ENCODE peak calls at places on chromosomes 2 and 18, in nine cellular contexts. J, X, G, D, N, A, H, C and B are unnamed samples.

GRCh38 chr2:134718956-134719814 is at the start of gene TMEM163:
- DNase-seq in J (peak; percentile 20), X (no peak), G (peak; percentile 17), D (peak; percentile 79), N (no peak), A (no peak), H (peak; percentile 15), C (no peak), B (no peak)

GRCh38 chr2:221571391-221572179 is 519 bp downstream of the EPHA4 start:
- DNase-seq in J (peak; percentile 41), X (peak; percentile 53), G (peak; percentile 7), D (peak; percentile 81), N (peak; percentile 35), A (no peak), H (peak; percentile 54), C (peak; percentile 15), B (no peak)

GRCh38 chr2:157839162-157839801 is 36.8 kb downstream of the ACVR1 start:
- DNase-seq in J (peak; percentile 36), X (peak; percentile 60), G (no peak), D (peak; percentile 91), N (peak; percentile 50), A (no peak), H (no peak), C (no peak), B (peak; percentile 4)

GRCh38 chr2:108215794-108216211 is 24.0 kb upstream of the SULT1C3 start:
- DNase-seq in J (no peak), X (peak; percentile 57), G (no peak), D (peak; percentile 65), N (peak; percentile 36), A (no peak), H (no peak), C (no peak), B (peak; percentile 20)

GRCh38 chr2:101204400-101205095 is 48.1 kb upstream of the CNOT11 start:
- DNase-seq in J (no peak), X (peak; percentile 9), G (no peak), D (no peak), N (no peak), A (no peak), H (no peak), C (peak; percentile 40), B (no peak)

GRCh38 chr2:152558174-152559091 is 158.8 kb downstream of the PRPF40A start:
- DNase-seq in J (no peak), X (peak; percentile 93), G (no peak), D (no peak), N (peak; percentile 84), A (no peak), H (no peak), C (peak; percentile 82), B (no peak)

GRCh38 chr2:20585710-20586378 is 65.1 kb downstream of the HS1BP3 start:
- DNase-seq in J (no peak), X (no peak), G (no peak), D (no peak), N (no peak), A (peak; percentile 22), H (no peak), C (no peak), B (no peak)

GRCh38 chr2:109347626-109348025 is 218.6 kb downstream of the SH3RF3 start:
- DNase-seq in J (no peak), X (no peak), G (no peak), D (no peak), N (no peak), A (no peak), H (no peak), C (no peak), B (no peak)

GRCh38 chr2:134178109-134178877 is 75.6 kb upstream of the MGAT5 start:
- DNase-seq in J (no peak), X (no peak), G (no peak), D (no peak), N (no peak), A (no peak), H (peak; percentile 25), C (no peak), B (no peak)

GRCh38 chr18:8601277-8602032 is 7.8 kb upstream of the RAB12 start:
- DNase-seq in J (no peak), X (peak; percentile 24), G (no peak), D (no peak), N (no peak), A (no peak), H (no peak), C (no peak), B (no peak)

GRCh38 chr2:131030478-131030971 is 62.7 kb downstream of the FAM168B start:
- DNase-seq in J (no peak), X (no peak), G (no peak), D (no peak), N (no peak), A (no peak), H (no peak), C (no peak), B (no peak)

GRCh38 chr2:64063924-64064331 is 44.7 kb upstream of the VPS54 start:
- DNase-seq in J (no peak), X (peak; percentile 95), G (no peak), D (peak; percentile 63), N (peak; percentile 12), A (peak; percentile 34), H (no peak), C (no peak), B (peak; percentile 87)

GRCh38 chr2:84924173-84925106 is 19.0 kb downstream of the TMSB10 start:
- DNase-seq in J (no peak), X (peak; percentile 68), G (no peak), D (no peak), N (no peak), A (peak; percentile 73), H (peak; percentile 67), C (no peak), B (no peak)

GRCh38 chr2:37323770-37324535 is 680 bp downstream of the PRKD3 start:
- DNase-seq in J (peak; percentile 39), X (peak; percentile 40), G (peak; percentile 12), D (no peak), N (no peak), A (peak; percentile 29), H (peak; percentile 62), C (no peak), B (peak; percentile 16)

GRCh38 chr2:42102606-42103450 is 55.0 kb downstream of the PKDCC start:
- DNase-seq in J (peak; percentile 50), X (peak; percentile 69), G (peak; percentile 26), D (peak; percentile 98), N (peak; percentile 47), A (peak; percentile 69), H (no peak), C (no peak), B (peak; percentile 14)

GRCh38 chr2:176418768-176419167 is 149.5 kb downstream of the MTX2 start:
- DNase-seq in J (no peak), X (peak; percentile 48), G (no peak), D (no peak), N (no peak), A (no peak), H (no peak), C (no peak), B (no peak)

GRCh38 chr18:8088626-8089025 is 520.6 kb upstream of the RAB12 start:
- DNase-seq in J (no peak), X (no peak), G (no peak), D (no peak), N (no peak), A (no peak), H (no peak), C (no peak), B (no peak)

GRCh38 chr2:158743899-158744298 is 51.2 kb upstream of the DAPL1 start:
- DNase-seq in J (no peak), X (no peak), G (no peak), D (no peak), N (no peak), A (no peak), H (no peak), C (no peak), B (no peak)

GRCh38 chr2:182101263-182101662 is 115.6 kb downstream of the PPP1R1C start:
- DNase-seq in J (no peak), X (no peak), G (no peak), D (no peak), N (no peak), A (no peak), H (no peak), C (no peak), B (no peak)

GRCh38 chr18:32669549-32670165 is 103.2 kb downstream of the KLHL14 start:
- DNase-seq in J (no peak), X (no peak), G (no peak), D (peak; percentile 78), N (no peak), A (no peak), H (no peak), C (no peak), B (no peak)

GRCh38 chr18:36593641-36594040 is 235.2 kb downstream of the TPGS2 start:
- DNase-seq in J (no peak), X (no peak), G (no peak), D (peak; percentile 26), N (no peak), A (no peak), H (no peak), C (no peak), B (no peak)

GRCh38 chr2:69514406-69514805 is 77.2 kb upstream of the NFU1 start:
- DNase-seq in J (no peak), X (peak; percentile 85), G (no peak), D (peak; percentile 76), N (peak; percentile 71), A (peak; percentile 38), H (no peak), C (no peak), B (no peak)

GRCh38 chr2:46812381-46813024 is 103.1 kb downstream of the MCFD2 start:
- DNase-seq in J (no peak), X (peak; percentile 98), G (no peak), D (peak; percentile 41), N (peak; percentile 88), A (peak; percentile 83), H (no peak), C (no peak), B (no peak)

GRCh38 chr2:42813773-42814172 is 21.4 kb upstream of the HAAO start:
- DNase-seq in J (no peak), X (no peak), G (no peak), D (no peak), N (no peak), A (no peak), H (no peak), C (no peak), B (no peak)

GRCh38 chr2:42532397-42532796 is 36.0 kb upstream of the MTA3 start:
- DNase-seq in J (no peak), X (no peak), G (no peak), D (no peak), N (no peak), A (no peak), H (no peak), C (no peak), B (no peak)

GRCh38 chr2:235378261-235378660 is 115.6 kb upstream of the AGAP1 start:
- DNase-seq in J (no peak), X (peak; percentile 24), G (no peak), D (no peak), N (no peak), A (no peak), H (no peak), C (no peak), B (no peak)

GRCh38 chr2:9638532-9638931 is 7.7 kb upstream of the YWHAQ start:
- DNase-seq in J (no peak), X (peak; percentile 95), G (no peak), D (no peak), N (peak; percentile 97), A (peak; percentile 88), H (no peak), C (peak; percentile 70), B (peak; percentile 7)

GRCh38 chr2:11362781-11363099 is 18.3 kb upstream of the ROCK2 start:
- DNase-seq in J (no peak), X (no peak), G (no peak), D (no peak), N (no peak), A (no peak), H (no peak), C (no peak), B (no peak)

GRCh38 chr2:8495189-8495855 is 186.5 kb upstream of the ID2 start:
- DNase-seq in J (no peak), X (no peak), G (no peak), D (no peak), N (no peak), A (no peak), H (no peak), C (no peak), B (peak; percentile 84)

GRCh38 chr2:1653956-1654695 is 90.2 kb downstream of the PXDN start:
- DNase-seq in J (no peak), X (peak; percentile 84), G (no peak), D (peak; percentile 26), N (peak; percentile 73), A (peak; percentile 27), H (no peak), C (peak; percentile 46), B (no peak)

GRCh38 chr2:178452334-178452733 is 1.2 kb downstream of the PJVK start:
- DNase-seq in J (no peak), X (no peak), G (no peak), D (no peak), N (no peak), A (no peak), H (no peak), C (no peak), B (no peak)